ENCODE peak calls at places on chromosomes 7 and 10, in eight cellular contexts. I, J, G, M, X, L, U and D are unnamed samples.

GRCh38 chr10:105857284-105858264 is 1216.5 kb downstream of the SORCS3 start:
- DNase-seq in I (no peak), L (no peak), J (no peak), G (no peak), X (no peak), M (no peak), U (no peak), D (no peak)

GRCh38 chr10:44851413-44851812 is 59.7 kb upstream of the TMEM72 start:
- DNase-seq in J (no peak), X (no peak), G (peak; percentile 40), M (no peak), I (no peak), U (no peak), L (no peak), D (no peak)

GRCh38 chr10:16509996-16510395 is 11.7 kb downstream of the C1QL3 start:
- DNase-seq in M (peak; percentile 38), U (no peak), G (no peak), J (no peak), L (no peak), I (no peak), X (no peak), D (peak; percentile 28)

GRCh38 chr10:118369806-118370205 is 27.7 kb upstream of the FAM204A start:
- DNase-seq in J (no peak), G (no peak), M (peak; percentile 6), U (no peak), X (no peak), L (no peak), I (no peak), D (peak; percentile 55)

GRCh38 chr10:86757110-86757790 is 831 bp downstream of the BMPR1A start:
- DNase-seq in J (peak; percentile 67), U (no peak), L (peak; percentile 44), M (peak; percentile 70), X (peak; percentile 45), G (peak; percentile 71), I (peak; percentile 75), D (peak; percentile 50)

GRCh38 chr10:131921191-131921590 is 20.4 kb downstream of the PPP2R2D start:
- DNase-seq in G (no peak), X (peak; percentile 48), J (no peak), L (peak; percentile 36), M (no peak), I (no peak), U (no peak), D (peak; percentile 83)

GRCh38 chr10:91604936-91605534 is 27.8 kb downstream of the PPP1R3C start:
- DNase-seq in M (peak; percentile 75), J (no peak), I (no peak), G (no peak), U (no peak), L (no peak), X (no peak), D (peak; percentile 89)

GRCh38 chr10:95242581-95243317 is 48.1 kb downstream of the PDLIM1 start:
- DNase-seq in X (peak; percentile 28), U (no peak), G (no peak), M (peak; percentile 83), J (peak; percentile 65), L (peak; percentile 56), I (no peak), D (peak; percentile 44)

GRCh38 chr10:127145173-127145572 is 51.2 kb downstream of the INSYN2A start:
- DNase-seq in G (no peak), M (peak; percentile 94), U (no peak), I (no peak), L (no peak), X (no peak), J (no peak), D (peak; percentile 77)

GRCh38 chr7:17340655-17341054 is 42.2 kb downstream of the AHR start:
- DNase-seq in G (no peak), U (no peak), I (no peak), X (no peak), M (no peak), J (no peak), L (no peak), D (no peak)

GRCh38 chr7:29375641-29376562 is 181.3 kb downstream of the CHN2 start:
- DNase-seq in L (no peak), I (no peak), M (peak; percentile 6), J (peak; percentile 79), U (no peak), X (peak; percentile 23), G (no peak), D (peak; percentile 68)

GRCh38 chr10:63375859-63376258 is 89.9 kb downstream of the JMJD1C start:
- DNase-seq in U (peak; percentile 12), J (no peak), L (no peak), M (peak; percentile 79), X (no peak), I (no peak), G (no peak), D (no peak)

DNA sequence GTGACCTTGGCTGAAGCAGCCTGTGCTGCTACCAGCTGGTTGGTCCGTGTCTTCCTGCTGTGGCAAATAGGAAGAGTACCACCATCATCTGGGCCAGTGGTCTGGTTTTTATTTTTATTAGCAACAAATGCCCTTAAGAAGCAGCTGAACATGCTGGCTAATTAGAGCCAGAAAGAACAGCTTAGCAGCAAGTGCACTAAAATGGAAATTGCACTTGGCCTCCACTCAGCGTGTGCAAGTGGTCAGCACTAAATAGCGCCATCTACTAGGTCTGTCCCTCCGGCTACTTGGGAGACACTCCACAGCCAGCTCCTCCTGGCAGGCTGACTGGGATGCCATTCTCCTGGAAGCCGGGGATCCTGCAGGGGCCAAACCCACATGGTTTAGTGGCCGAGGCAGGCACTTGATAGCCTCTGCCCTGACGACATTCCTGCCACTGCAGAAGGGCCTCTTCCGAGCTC is 690.3 kb upstream of the FOXK1 start:
- DNase-seq in M (no peak), U (no peak), G (no peak), J (no peak), I (no peak), L (no peak), X (no peak), D (no peak)
- TF ChIP-seq CTCF in M (no peak), U (no peak), G (peak; percentile 17), J (no peak), I (no peak), L (no peak), X (no peak), D (no peak)

DNA sequence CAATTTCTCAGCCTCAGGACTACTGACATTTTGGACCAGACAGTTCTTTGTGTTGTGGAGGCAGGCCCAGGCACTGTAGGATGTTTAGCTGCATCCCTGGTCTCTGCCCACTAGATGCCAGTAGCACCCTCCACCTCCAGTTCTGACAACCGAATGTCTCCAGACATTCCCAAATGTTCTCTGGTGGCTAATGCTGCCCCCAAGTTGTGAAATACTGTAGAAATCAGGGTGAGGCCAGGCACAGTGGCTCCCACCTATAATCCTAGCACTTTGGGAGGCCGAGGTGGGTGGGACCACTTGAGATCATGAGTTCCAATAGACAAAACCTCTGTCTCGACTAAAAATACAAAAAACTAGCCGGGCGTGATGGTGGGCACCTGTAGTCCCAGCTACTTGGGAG is 18.2 kb downstream of the HNRNPF start:
- DNase-seq in X (peak; percentile 15), L (no peak), I (peak; percentile 12), M (peak; percentile 78), U (no peak), G (no peak), J (peak; percentile 54), D (peak; percentile 22)
- TF ChIP-seq CTCF in X (peak; percentile 35), L (peak; percentile 21), I (no peak), M (peak; percentile 59), U (peak; percentile 61), G (peak; percentile 41), J (peak; percentile 52), D (peak; percentile 49)

GRCh38 chr7:38369816-38370493 is 96.5 kb upstream of the TARP start:
- DNase-seq in X (peak; percentile 92), M (peak; percentile 77), I (peak; percentile 91), L (peak; percentile 92), J (peak; percentile 92), U (peak; percentile 69), G (peak; percentile 89), D (peak; percentile 75)

GRCh38 chr7:38373155-38373554 is 99.7 kb upstream of the TARP start:
- DNase-seq in U (no peak), I (no peak), G (peak; percentile 63), L (no peak), M (no peak), X (no peak), J (no peak), D (no peak)

GRCh38 chr7:38367301-38367700 is 93.9 kb upstream of the TARP start:
- DNase-seq in I (no peak), G (no peak), U (no peak), J (no peak), X (no peak), M (no peak), L (no peak), D (no peak)

GRCh38 chr7:38368191-38368605 is 94.8 kb upstream of the TARP start:
- DNase-seq in X (peak; percentile 75), J (peak; percentile 83), G (peak; percentile 73), L (peak; percentile 92), I (peak; percentile 80), U (no peak), M (peak; percentile 65), D (peak; percentile 55)
- TF ChIP-seq CTCF in X (peak; percentile 63), J (peak; percentile 51), G (peak; percentile 37), L (peak; percentile 74), I (peak; percentile 58), U (peak; percentile 71), M (peak; percentile 92), D (peak; percentile 84)

GRCh38 chr7:134318443-134318842 is 1.7 kb upstream of the SLC35B4 start:
- DNase-seq in I (no peak), G (no peak), L (no peak), X (no peak), J (no peak), U (peak; percentile 10), M (peak; percentile 24), D (no peak)

GRCh38 chr7:134315679-134316538 is 821 bp downstream of the SLC35B4 start:
- DNase-seq in I (no peak), U (no peak), G (no peak), J (peak; percentile 36), M (peak; percentile 55), X (no peak), L (no peak), D (peak; percentile 12)

GRCh38 chr7:134313543-134313942 is 3.2 kb downstream of the SLC35B4 start:
- DNase-seq in X (no peak), L (no peak), J (peak; percentile 50), I (no peak), G (no peak), M (no peak), U (no peak), D (no peak)

GRCh38 chr7:134317434-134317833 is 704 bp upstream of the SLC35B4 start:
- DNase-seq in I (no peak), J (no peak), L (no peak), M (no peak), U (no peak), G (no peak), X (no peak), D (no peak)

DNA sequence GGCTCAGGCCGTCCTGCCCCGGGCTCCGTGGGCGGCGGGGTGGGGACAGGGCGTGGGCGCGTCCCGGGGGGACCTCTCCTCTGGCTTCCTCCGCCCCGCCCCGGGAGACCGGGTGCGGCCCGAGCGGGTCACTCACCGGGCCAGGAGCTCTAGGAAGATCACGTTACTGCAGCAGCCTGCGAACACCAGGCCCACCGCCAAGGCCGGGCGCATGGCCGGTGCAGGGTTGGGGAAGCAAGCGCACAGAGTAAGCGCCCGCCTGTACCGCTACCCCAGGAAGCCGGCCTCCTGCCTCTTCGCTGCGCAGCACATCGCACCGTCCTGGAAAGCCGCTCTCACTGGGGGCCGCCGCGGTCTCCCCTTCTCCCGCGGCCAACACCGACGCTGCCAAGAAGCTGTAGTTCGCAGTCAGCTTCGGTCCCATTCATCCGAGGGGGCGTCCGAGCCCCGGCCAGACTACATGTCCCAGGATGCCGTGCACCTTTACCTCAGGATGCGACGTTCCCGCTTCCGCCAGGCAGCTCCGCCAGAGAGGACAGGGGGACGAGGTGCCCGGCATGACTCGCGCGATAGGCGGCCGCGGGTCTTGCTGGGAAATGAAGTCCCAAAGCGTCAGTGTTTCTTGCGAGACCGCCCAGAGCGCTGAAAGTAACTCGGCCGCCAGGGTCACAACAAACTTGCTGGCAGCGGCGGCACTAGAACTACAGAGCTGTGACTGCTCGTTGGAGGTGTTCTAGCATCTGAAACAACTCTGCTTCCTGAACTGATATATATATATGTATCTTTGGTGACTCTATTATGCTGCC is at the start of gene SLC35B4:
- DNase-seq in J (peak; percentile 97), M (peak; percentile 99), X (peak; percentile 94), U (peak; percentile 91), G (peak; percentile 98), L (peak; percentile 97), I (peak; percentile 98), D (peak; percentile 94)
- TF ChIP-seq CTCF in J (no peak), M (peak; percentile 19), X (no peak), U (no peak), G (peak; percentile 27), L (peak; percentile 12), I (peak; percentile 16), D (peak; percentile 32)